ENCODE peak calls at places on chromosomes 2 and 18, in nine cellular contexts. V is fibroblast of lung, K is GM23248, H is neural progenitor cell, D is PC-3, W is astrocyte, U is MM.1S, B is DND-41, X is endothelial cell of umbilical vein. M is an unnamed sample.

GRCh38 chr2:19711470-19712372 is 190.1 kb downstream of the TTC32 start:
- DNase-seq in H (peak; percentile 74), B (no peak), K (peak; percentile 99), V (peak; percentile 93), W (peak; percentile 98), X (peak; percentile 96), U (peak; percentile 9), D (peak; percentile 96), M (peak; percentile 61)

GRCh38 chr2:78029392-78029995 is 507.3 kb upstream of the LRRTM4 start:
- DNase-seq in K (no peak), B (no peak), D (no peak), W (no peak), U (no peak), H (no peak), V (no peak), X (no peak), M (no peak)

GRCh38 chr2:207926133-207927076 is 98.9 kb downstream of the PLEKHM3 start:
- DNase-seq in H (no peak), B (no peak), W (peak; percentile 66), D (peak; percentile 36), V (peak; percentile 83), X (peak; percentile 59), U (no peak), K (peak; percentile 93), M (no peak)

GRCh38 chr2:239298126-239298804 is 102.6 kb downstream of the HDAC4 start:
- DNase-seq in X (no peak), H (no peak), K (peak; percentile 48), D (peak; percentile 4), V (no peak), B (peak; percentile 95), U (no peak), W (no peak), M (peak; percentile 29)

GRCh38 chr2:116687381-116687780 is 1127.1 kb upstream of the DDX18 start:
- DNase-seq in H (no peak), W (no peak), B (no peak), D (no peak), U (no peak), V (no peak), X (no peak), K (no peak), M (no peak)

GRCh38 chr2:8802741-8803140 is 34.7 kb downstream of the KIDINS220 start:
- DNase-seq in D (no peak), B (no peak), W (no peak), X (no peak), H (no peak), U (no peak), V (no peak), K (no peak), M (no peak)

GRCh38 chr2:128557841-128558241 is 239.2 kb upstream of the HS6ST1 start:
- DNase-seq in W (no peak), H (no peak), X (no peak), U (no peak), D (no peak), V (peak; percentile 64), B (no peak), K (peak; percentile 81), M (peak; percentile 45)

GRCh38 chr2:201882353-201883095 is 76.2 kb downstream of the CDK15 start:
- DNase-seq in D (peak; percentile 47), X (no peak), U (no peak), K (peak; percentile 75), H (peak; percentile 53), W (peak; percentile 63), B (peak; percentile 90), V (peak; percentile 54), M (peak; percentile 96)

GRCh38 chr2:141379965-141380624 is 750.7 kb downstream of the LRP1B start:
- DNase-seq in K (no peak), D (no peak), W (no peak), X (no peak), V (no peak), H (peak; percentile 5), B (no peak), U (no peak), M (no peak)

GRCh38 chr2:11073251-11073650 is 82.0 kb upstream of the SLC66A3 start:
- DNase-seq in H (peak; percentile 85), U (no peak), X (peak; percentile 30), W (no peak), K (peak; percentile 48), B (no peak), D (peak; percentile 46), V (peak; percentile 52), M (peak; percentile 63)

GRCh38 chr2:216221806-216222205 is 112.7 kb downstream of the XRCC5 start:
- DNase-seq in K (peak; percentile 65), B (no peak), D (peak; percentile 25), U (no peak), H (no peak), W (peak; percentile 32), X (peak; percentile 43), V (peak; percentile 32), M (peak; percentile 42)

GRCh38 chr2:3293221-3293620 is 84.4 kb downstream of the EIPR1 start:
- DNase-seq in W (no peak), D (no peak), B (no peak), H (no peak), U (no peak), K (no peak), V (no peak), X (no peak), M (no peak)

GRCh38 chr2:20094142-20094792 is 42.8 kb upstream of the LAPTM4A start:
- DNase-seq in D (no peak), B (no peak), W (no peak), U (no peak), V (peak; percentile 19), H (no peak), X (no peak), K (peak; percentile 36), M (no peak)

GRCh38 chr2:36773947-36774346 is 77.4 kb downstream of the VIT start:
- DNase-seq in W (no peak), V (no peak), H (no peak), D (no peak), U (no peak), B (no peak), X (no peak), K (no peak), M (no peak)

GRCh38 chr18:47036927-47037605 is 1.6 kb upstream of the ELOA2 start:
- DNase-seq in W (no peak), K (no peak), D (no peak), X (no peak), H (no peak), B (no peak), U (no peak), V (no peak), M (no peak)

GRCh38 chr2:54227798-54228197 is 28.2 kb downstream of the TSPYL6 start:
- DNase-seq in D (no peak), U (no peak), V (no peak), X (no peak), W (no peak), B (no peak), H (no peak), K (no peak), M (no peak)

GRCh38 chr2:234932591-234933168 is 19.1 kb upstream of the SH3BP4 start:
- DNase-seq in X (no peak), U (no peak), B (no peak), W (no peak), K (no peak), D (no peak), H (peak; percentile 73), V (no peak), M (no peak)

GRCh38 chr2:162333968-162334367 is 10.0 kb upstream of the GCA start:
- DNase-seq in B (peak; percentile 31), H (peak; percentile 42), V (no peak), K (peak; percentile 57), W (no peak), D (peak; percentile 67), X (peak; percentile 35), U (peak; percentile 26), M (peak; percentile 51)

GRCh38 chr2:108459441-108459840 is 10.4 kb downstream of the GCC2 start:
- DNase-seq in H (no peak), K (no peak), V (no peak), B (no peak), U (no peak), D (no peak), X (no peak), W (no peak), M (no peak)
- H3K36me3 ChIP-seq in H (peaks cover 34% of the 10 kb centered on the region), K (peaks cover 67% of the 10 kb centered on the region), V (peaks cover 9% of the 10 kb centered on the region), B (peaks cover 87% of the 10 kb centered on the region), U (peaks cover 2% of the 10 kb centered on the region), D (peaks cover 75% of the 10 kb centered on the region), X (peaks cover 13% of the 10 kb centered on the region), W (peaks cover 16% of the 10 kb centered on the region), M (peaks cover 27% of the 10 kb centered on the region)

DNA sequence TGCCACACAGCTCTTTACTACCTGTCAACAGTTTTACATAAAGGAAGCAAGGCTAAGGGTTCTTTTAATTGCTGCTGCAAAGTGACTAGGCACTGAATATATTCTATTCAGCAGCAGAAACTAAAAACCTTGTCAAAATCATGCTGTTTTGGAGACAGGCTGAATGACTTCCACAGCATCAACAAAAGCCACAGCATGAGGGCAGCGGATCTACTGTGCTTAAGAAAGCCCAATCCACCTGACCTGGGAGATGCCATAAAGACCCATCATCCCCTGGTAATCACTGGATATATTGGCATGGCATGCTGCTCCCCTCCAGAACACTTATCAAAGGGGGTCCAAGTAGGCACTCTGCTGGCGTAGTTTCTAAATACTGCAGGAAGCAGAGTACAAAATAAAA is 715.1 kb upstream of the SLC8A1 start:
- DNase-seq in X (no peak), D (no peak), U (no peak), V (no peak), H (peak; percentile 54), W (no peak), K (no peak), B (no peak), M (no peak)
- TF ChIP-seq EZH2 in X (no peak), D (no peak), U (no peak), V (no peak), H (no peak), W (no peak), K (no peak), B (no peak), M (no peak)

GRCh38 chr18:51064256-51064655 is 34.2 kb downstream of the SMAD4 start:
- DNase-seq in X (no peak), W (no peak), D (no peak), V (no peak), H (no peak), U (no peak), B (no peak), K (no peak), M (no peak)
- H3K36me3 ChIP-seq in X (no peaks in the 10 kb centered on the region), W (peaks cover 23% of the 10 kb centered on the region), D (no peaks in the 10 kb centered on the region), V (no peaks in the 10 kb centered on the region), H (peaks cover 55% of the 10 kb centered on the region), U (peaks cover 13% of the 10 kb centered on the region), B (peaks cover 91% of the 10 kb centered on the region), K (peaks cover 37% of the 10 kb centered on the region), M (peaks cover 51% of the 10 kb centered on the region)

GRCh38 chr2:70892750-70893149 is 43.0 kb upstream of the ATP6V1B1 start:
- DNase-seq in V (no peak), D (no peak), U (no peak), X (no peak), H (no peak), W (no peak), B (no peak), K (no peak), M (no peak)

GRCh38 chr2:70893186-70893585 is 42.5 kb upstream of the ATP6V1B1 start:
- DNase-seq in V (no peak), W (no peak), B (no peak), X (no peak), K (no peak), U (no peak), H (no peak), D (no peak), M (no peak)

GRCh38 chr2:70890469-70891065 is 45.1 kb upstream of the ATP6V1B1 start:
- DNase-seq in W (no peak), K (no peak), X (no peak), V (no peak), B (no peak), H (no peak), D (peak; percentile 53), U (no peak), M (no peak)

GRCh38 chr2:70889716-70890037 is 46.0 kb upstream of the ATP6V1B1 start:
- DNase-seq in U (no peak), K (no peak), W (no peak), B (no peak), D (no peak), V (no peak), H (peak; percentile 1), X (no peak), M (no peak)

GRCh38 chr2:70891572-70892356 is 43.9 kb upstream of the ATP6V1B1 start:
- DNase-seq in H (no peak), K (no peak), X (peak; percentile 64), V (no peak), B (no peak), D (no peak), U (no peak), W (no peak), M (no peak)
- TF ChIP-seq EZH2 in H (peak; percentile 21), K (no peak), X (no peak), V (no peak), B (no peak), D (no peak), U (no peak), W (no peak), M (no peak)